ENCODE peak calls at places on chromosomes 5 and 9, in six cellular contexts. H, P, W, E, U and M are unnamed samples. For H3K27me3, the result is how much of the 10 kb centered on the place peaks cover.

GRCh38 chr5:172792693-172793570 is 21.9 kb upstream of the DUSP1 start:
- DNase-seq in U (no peak), P (no peak), H (no peak), W (no peak), E (no peak), M (peak)

GRCh38 chr9:1939926-1940368 is 75.2 kb upstream of the SMARCA2 start:
- DNase-seq in W (peak), U (no peak), P (peak), E (peak), H (no peak), M (no peak)

GRCh38 chr9:113522419-113522818 is 58.9 kb downstream of the RGS3 start:
- DNase-seq in P (no peak), W (no peak), H (no peak), U (no peak), E (no peak), M (no peak)

GRCh38 chr9:122131401-122131921 is 28.1 kb downstream of the NDUFA8 start:
- DNase-seq in U (no peak), E (no peak), W (no peak), H (peak), P (no peak), M (no peak)

GRCh38 chr5:67188274-67188857 is 8.2 kb downstream of the CD180 start:
- DNase-seq in P (no peak), E (no peak), H (no peak), W (no peak), U (no peak), M (no peak)

GRCh38 chr5:1511651-1512540 is 11.9 kb downstream of the LPCAT1 start:
- DNase-seq in U (peak), E (peak), W (peak), H (peak), P (no peak), M (peak)

GRCh38 chr5:82812575-82812974 is 264.6 kb downstream of the TMEM167A start:
- DNase-seq in E (no peak), P (no peak), U (no peak), H (no peak), W (no peak), M (no peak)

GRCh38 chr5:24487371-24487770 is 157.4 kb downstream of the CDH10 start:
- DNase-seq in E (no peak), W (no peak), P (no peak), U (no peak), H (no peak), M (no peak)

GRCh38 chr9:105693435-105694275 is 686 bp upstream of the TMEM38B start:
- DNase-seq in E (no peak), H (no peak), P (no peak), W (no peak), U (no peak), M (no peak)

GRCh38 chr9:121156263-121156731 is 45.4 kb downstream of the RAB14 start:
- DNase-seq in W (peak), P (peak), E (no peak), H (no peak), U (no peak), M (no peak)

GRCh38 chr5:65198777-65199120 is 283.0 kb downstream of the ADAMTS6 start:
- DNase-seq in E (no peak), W (no peak), H (no peak), U (no peak), P (peak), M (no peak)

GRCh38 chr5:72814104-72814503 is 2.4 kb upstream of the TNPO1 start:
- DNase-seq in W (no peak), E (no peak), H (no peak), U (no peak), P (no peak), M (no peak)

GRCh38 chr9:131180454-131180853 is 55.1 kb downstream of the NUP214 start:
- DNase-seq in H (no peak), E (no peak), W (no peak), U (no peak), P (no peak), M (peak)

GRCh38 chr9:33159058-33159759 is 7.9 kb downstream of the B4GALT1 start:
- DNase-seq in H (peak), P (peak), U (peak), W (peak), E (no peak), M (peak)

GRCh38 chr5:37971483-37972024 is 131.7 kb upstream of the GDNF start:
- DNase-seq in U (no peak), H (no peak), E (no peak), W (no peak), P (no peak), M (no peak)

GRCh38 chr5:81192351-81192750 is 40.8 kb upstream of the CKMT2 start:
- DNase-seq in U (no peak), E (no peak), P (no peak), W (no peak), H (no peak), M (no peak)

GRCh38 chr9:93390953-93391515 is 60.5 kb upstream of the FAM120A start:
- DNase-seq in U (no peak), E (no peak), W (no peak), P (no peak), H (no peak), M (no peak)

GRCh38 chr5:68464424-68464823 is 248.9 kb downstream of the PIK3R1 start:
- DNase-seq in P (no peak), W (no peak), H (no peak), U (no peak), E (no peak), M (no peak)

GRCh38 chr5:30918171-30918570 is 275.3 kb upstream of the CDH6 start:
- DNase-seq in W (no peak), U (no peak), P (no peak), E (no peak), H (no peak), M (no peak)

GRCh38 chr5:96958977-96959376 is 23.1 kb downstream of the LNPEP start:
- DNase-seq in H (no peak), E (no peak), W (no peak), P (no peak), U (no peak), M (no peak)

GRCh38 chr9:8627944-8628679 is 828.5 kb upstream of the DMAC1 start:
- DNase-seq in H (no peak), U (no peak), P (no peak), W (no peak), E (no peak), M (no peak)

GRCh38 chr9:13478235-13478634 is 198.7 kb upstream of the MPDZ start:
- DNase-seq in W (no peak), U (no peak), H (no peak), P (no peak), E (no peak), M (no peak)

GRCh38 chr5:111415053-111415452 is 97.3 kb downstream of the STARD4 start:
- DNase-seq in W (no peak), H (no peak), U (no peak), E (no peak), P (no peak), M (no peak)

GRCh38 chr9:98378206-98379193 is 123.1 kb upstream of the TBC1D2 start:
- DNase-seq in E (no peak), U (no peak), W (no peak), P (no peak), H (no peak), M (no peak)

GRCh38 chr5:147554285-147554817 is 44.5 kb upstream of the DPYSL3 start:
- DNase-seq in W (no peak), E (no peak), U (no peak), H (no peak), P (peak), M (no peak)

GRCh38 chr9:121992571-121993212 is 100.4 kb downstream of the TTLL11 start:
- DNase-seq in P (peak), H (peak), W (peak), E (peak), U (peak), M (peak)

GRCh38 chr9:34496149-34496712 is 26.6 kb downstream of the ENHO start:
- DNase-seq in W (no peak), H (peak), U (no peak), E (no peak), P (peak), M (no peak)

GRCh38 chr5:164002214-164002613 is 496.8 kb downstream of the MAT2B start:
- DNase-seq in U (no peak), W (no peak), H (no peak), E (no peak), P (peak), M (no peak)

GRCh38 chr9:85332487-85332886 is 409.3 kb downstream of the AGTPBP1 start:
- DNase-seq in H (no peak), W (no peak), U (no peak), E (no peak), P (peak), M (no peak)

GRCh38 chr9:37904647-37905505 is 949 bp upstream of the SLC25A51 start:
- DNase-seq in P (no peak), E (peak), W (no peak), U (no peak), H (peak), M (peak)

GRCh38 chr5:38780950-38781349 is 64.9 kb upstream of the OSMR start:
- DNase-seq in E (peak), W (no peak), H (peak), P (peak), U (peak), M (peak)

GRCh38 chr5:151078490-151079262 is 2.2 kb downstream of the TNIP1 start:
- DNase-seq in U (peak), W (peak), E (peak), H (no peak), P (no peak), M (no peak)

GRCh38 chr5:6518298-6519057 is 69.8 kb downstream of the UBE2QL1 start:
- DNase-seq in U (peak), P (no peak), H (no peak), W (no peak), E (no peak), M (no peak)

GRCh38 chr5:114412509-114413171 is 50.8 kb downstream of the KCNN2 start:
- DNase-seq in W (no peak), U (no peak), H (no peak), P (no peak), E (no peak), M (no peak)

GRCh38 chr9:93594041-93594756 is 17.8 kb downstream of the PHF2 start:
- DNase-seq in E (no peak), P (no peak), H (no peak), W (peak), U (peak), M (peak)

GRCh38 chr9:120265791-120266190 is 314.2 kb downstream of the CDK5RAP2 start:
- DNase-seq in E (no peak), U (no peak), H (no peak), P (no peak), W (no peak), M (no peak)

DNA sequence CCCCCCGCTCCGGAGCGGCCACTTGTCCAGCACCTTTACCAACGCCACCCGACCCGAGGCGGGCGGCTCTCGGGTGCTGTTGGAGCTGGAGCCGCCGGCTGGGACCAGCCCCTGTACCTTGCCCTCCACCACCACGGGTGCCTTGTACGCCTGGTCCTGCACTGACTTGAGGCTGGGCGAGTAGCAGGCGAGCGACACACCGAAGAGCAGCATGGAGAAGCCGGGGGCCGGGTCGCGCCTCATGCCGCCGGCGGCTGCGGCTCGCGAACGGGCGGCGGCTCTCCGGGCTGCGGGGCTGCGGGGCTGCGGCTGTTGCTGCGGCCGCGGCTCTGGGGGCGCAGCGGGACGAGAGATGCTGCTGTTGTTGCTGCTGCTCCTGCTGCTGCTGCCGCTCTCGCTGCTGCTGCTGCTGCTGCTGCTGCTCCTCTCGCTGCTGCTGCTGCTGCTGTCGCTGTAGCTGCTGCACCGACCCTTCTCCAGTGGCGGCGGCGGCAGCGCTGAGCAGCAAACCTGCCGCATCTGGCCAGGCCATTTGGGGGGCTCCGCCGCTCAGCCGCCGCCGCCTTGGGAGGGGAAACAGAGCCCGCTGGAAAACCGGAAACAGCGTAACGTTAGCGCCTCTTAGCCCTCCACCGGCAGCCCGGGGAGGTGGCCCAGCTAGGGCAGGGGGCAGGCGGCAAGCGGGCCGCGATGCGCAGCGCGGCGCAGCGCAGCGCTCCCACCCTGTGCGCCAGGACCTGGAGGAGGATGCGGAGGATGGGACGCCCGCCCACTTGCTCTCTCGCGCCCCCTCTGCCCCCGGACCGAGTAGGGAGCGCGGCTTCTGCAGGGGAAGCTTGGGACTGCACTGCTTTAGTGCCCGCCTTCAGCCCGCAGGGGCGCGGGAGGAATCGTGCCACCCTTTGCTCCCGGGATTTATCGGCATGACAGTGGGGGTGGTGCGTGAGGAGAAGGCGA is at the start of gene NRG2:
- DNase-seq in U (peak), W (peak), E (peak), P (peak), H (peak), M (peak)
- TF ChIP-seq POLR2A in U (no peak), W (no peak), E (peak), P (no peak), H (no peak), M (no peak)

DNA sequence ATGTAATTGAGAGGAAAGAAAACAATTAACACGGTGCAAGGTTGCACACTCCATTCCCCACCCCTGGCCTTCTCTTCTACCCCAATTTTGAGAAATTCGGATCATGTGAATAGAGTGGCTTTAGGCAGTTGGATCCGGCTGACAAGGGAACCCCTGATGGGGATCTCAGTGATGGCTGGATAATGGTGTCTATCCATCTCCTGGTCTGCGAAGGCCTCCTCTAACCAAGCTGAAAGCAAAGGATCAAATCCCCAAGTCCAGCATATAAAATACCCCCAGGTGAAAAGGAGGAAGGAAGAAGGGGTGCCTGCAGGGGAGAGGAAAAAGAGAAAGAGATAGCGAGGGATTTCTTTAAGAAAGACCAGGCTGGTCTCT is 16.0 kb downstream of the NR2F1 start:
- DNase-seq in P (no peak), E (no peak), W (no peak), H (no peak), U (no peak), M (no peak)
- H3K27me3 ChIP-seq in P (under half), E (under half), W (under half), H (half or more), U (under half), M (under half)

DNA sequence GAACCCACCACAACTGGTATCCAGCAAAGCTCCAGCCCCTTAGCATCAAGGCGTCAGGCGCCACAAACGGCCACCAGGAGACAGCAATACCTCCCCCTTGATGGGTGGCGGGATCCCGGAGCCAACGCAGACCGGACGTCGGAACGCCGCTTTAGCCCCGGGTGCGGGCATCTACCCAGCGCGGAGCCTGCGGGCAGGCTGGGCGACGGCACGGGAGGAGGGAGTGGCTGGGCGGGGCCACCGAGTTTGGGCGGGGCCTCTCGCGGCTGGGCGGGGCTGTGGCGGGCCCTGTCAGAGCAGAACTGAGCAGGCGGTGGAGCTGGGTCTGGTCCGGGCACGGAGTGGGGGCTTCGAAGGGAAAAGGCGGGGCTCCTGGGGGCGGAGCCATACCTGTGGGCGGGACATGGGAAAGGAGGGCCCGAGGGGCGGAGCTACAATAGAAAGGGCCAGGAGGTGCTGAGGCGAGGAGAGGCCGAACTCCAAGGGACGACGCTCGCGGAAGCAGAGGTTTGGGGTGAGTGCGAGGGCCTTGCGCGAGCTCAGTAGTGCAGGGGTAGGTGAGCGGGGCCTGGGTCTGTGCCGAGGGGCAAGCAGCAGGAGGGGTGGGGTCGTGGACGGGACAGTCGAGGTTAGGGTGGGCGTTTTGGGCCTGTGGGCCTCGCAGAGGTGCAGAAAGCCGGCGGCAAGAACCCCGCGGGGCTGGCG is 40.2 kb upstream of the GARNL3 start:
- DNase-seq in E (peak), H (peak), P (peak), U (peak), W (peak), M (peak)
- H3K27ac ChIP-seq in E (peak), H (peak), P (no peak), U (peak), W (peak), M (peak)

GRCh38 chr9:30116673-30117217 is 2267.7 kb upstream of the ACO1 start:
- DNase-seq in U (no peak), W (no peak), P (no peak), E (no peak), H (no peak), M (no peak)
- TF ChIP-seq POLR2A in U (no peak), W (no peak), P (no peak), E (no peak), H (no peak), M (no peak)

GRCh38 chr5:176796970-176797369 is 13.4 kb upstream of the UNC5A start:
- DNase-seq in P (no peak), U (no peak), H (no peak), W (no peak), E (no peak), M (no peak)
- H3K27me3 ChIP-seq in P (under half), U (under half), H (half or more), W (under half), E (under half), M (under half)